ENCODE peak calls at places on chromosome 1, in four cellular contexts. D is H1, I is mesenchymal stem cell, U is IMR-90. G is an unnamed sample.

GRCh38 chr1:205286335-205286950 is 35.1 kb downstream of the NUAK2 start:
- DNase-seq in U (peak; percentile 36), D (no peak), I (peak; percentile 66), G (no peak)

GRCh38 chr1:25959626-25960025 is 38.2 kb downstream of the PAFAH2 start:
- DNase-seq in U (peak; percentile 60), D (no peak), I (no peak), G (no peak)

GRCh38 chr1:41245659-41246058 is 3.6 kb upstream of the SCMH1 start:
- DNase-seq in I (peak; percentile 62), U (peak; percentile 38), D (no peak), G (no peak)

GRCh38 chr1:110370827-110371226 is 20.0 kb downstream of the SLC16A4 start:
- DNase-seq in D (no peak), U (peak; percentile 77), I (peak; percentile 73), G (no peak)

GRCh38 chr1:165174485-165174884 is 182.0 kb downstream of the LMX1A start:
- DNase-seq in D (no peak), U (no peak), I (no peak), G (no peak)

GRCh38 chr1:71522721-71523120 is 441.9 kb upstream of the ZRANB2 start:
- DNase-seq in D (no peak), U (no peak), I (no peak), G (no peak)

GRCh38 chr1:156963621-156964020 is 43.2 kb downstream of the LRRC71 start:
- DNase-seq in U (no peak), D (no peak), I (no peak), G (no peak)

GRCh38 chr1:147853391-147853790 is 49.2 kb upstream of the GJA8 start:
- DNase-seq in I (peak; percentile 42), D (no peak), U (peak; percentile 11), G (no peak)

GRCh38 chr1:22595108-22595507 is 31.8 kb downstream of the EPHA8 start:
- DNase-seq in I (no peak), D (no peak), U (no peak), G (no peak)

GRCh38 chr1:220527279-220528048 is 472 bp upstream of the MARK1 start:
- DNase-seq in D (peak; percentile 58), U (no peak), I (peak; percentile 12), G (peak; percentile 18)

GRCh38 chr1:204941415-204942338 is 71.0 kb downstream of the NFASC start:
- DNase-seq in I (peak; percentile 37), U (peak; percentile 31), D (peak; percentile 92), G (peak; percentile 83)

GRCh38 chr1:54794401-54795099 is 6.6 kb downstream of the TTC22 start:
- DNase-seq in D (no peak), U (peak; percentile 4), I (peak; percentile 13), G (no peak)

GRCh38 chr1:153548722-153549695 is at the start of gene S100A3:
- DNase-seq in D (no peak), U (peak; percentile 91), I (peak; percentile 97), G (no peak)

GRCh38 chr1:52140633-52141512 is 1.0 kb upstream of the ZFYVE9 start:
- DNase-seq in U (no peak), I (peak; percentile 43), D (no peak), G (no peak)

GRCh38 chr1:70706381-70707173 is 295.5 kb downstream of the CTH start:
- DNase-seq in U (no peak), D (no peak), I (no peak), G (peak; percentile 9)

GRCh38 chr1:175209493-175209921 is 16.9 kb upstream of the KIAA0040 start:
- DNase-seq in I (no peak), U (no peak), D (no peak), G (no peak)
- H3K4me3 ChIP-seq in I (no peak overlapping the region), U (no peak overlapping the region), D (no peak overlapping the region), G (no peak overlapping the region)

DNA sequence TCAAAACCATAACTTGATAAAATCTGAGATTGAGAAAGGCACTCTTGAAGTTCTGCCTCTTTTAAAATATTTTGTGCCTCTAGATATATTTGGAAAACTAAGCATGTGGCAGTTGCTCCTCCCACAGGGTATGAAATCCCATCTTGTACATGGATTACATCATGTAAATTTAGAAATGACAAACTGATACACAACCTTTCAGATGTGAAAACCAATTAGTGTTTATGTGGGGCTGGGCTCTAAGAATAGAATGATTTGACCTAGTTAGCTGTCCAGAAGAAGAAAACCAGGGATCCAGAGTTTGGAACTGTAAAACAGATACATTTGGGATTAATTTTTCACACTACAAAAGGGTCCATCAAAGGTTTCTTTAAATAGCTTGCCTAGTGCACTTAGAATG is 15.7 kb downstream of the LRRC53 start:
- DNase-seq in D (no peak), U (no peak), I (no peak), G (no peak)
- H4K91ac ChIP-seq in D (no peak overlapping the region), U (no peak overlapping the region), I (no peak overlapping the region), G (no peak overlapping the region)

DNA sequence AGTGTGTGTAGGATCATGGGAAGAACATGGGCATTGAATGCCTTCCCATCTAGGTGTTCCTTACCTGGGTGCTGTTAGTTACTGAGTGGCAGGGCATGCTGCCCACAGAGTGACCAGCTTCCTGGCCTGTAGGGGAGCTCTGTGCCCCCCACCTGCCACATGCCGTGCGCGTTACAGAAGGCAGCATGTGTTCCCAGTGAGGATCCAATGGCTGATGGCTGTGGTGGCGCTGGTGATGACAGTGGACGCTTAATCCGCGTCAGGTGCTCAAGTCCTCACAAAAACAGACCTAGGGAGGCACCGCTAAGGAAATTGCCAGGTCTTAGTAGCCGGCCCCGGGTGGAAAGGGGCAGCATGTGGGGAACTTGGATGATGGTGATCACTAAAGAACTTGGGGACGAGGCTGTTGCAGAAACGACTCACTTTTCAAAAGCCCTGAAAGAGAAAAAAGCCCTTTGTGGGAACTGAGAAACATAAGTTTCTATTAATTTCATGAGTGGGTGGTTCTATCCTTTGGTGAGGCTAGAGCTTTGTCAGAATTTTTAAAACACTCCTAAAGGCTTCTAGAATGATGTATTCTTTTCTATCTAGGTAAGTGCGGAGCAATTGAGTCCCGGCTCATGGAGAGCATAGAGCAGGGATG is 93.2 kb downstream of the PRDM2 start:
- DNase-seq in D (no peak), I (no peak), U (no peak), G (no peak)
- H2BK15ac ChIP-seq in D (no peak overlapping the region), I (no peak overlapping the region), U (no peak overlapping the region), G (no peak overlapping the region)

DNA sequence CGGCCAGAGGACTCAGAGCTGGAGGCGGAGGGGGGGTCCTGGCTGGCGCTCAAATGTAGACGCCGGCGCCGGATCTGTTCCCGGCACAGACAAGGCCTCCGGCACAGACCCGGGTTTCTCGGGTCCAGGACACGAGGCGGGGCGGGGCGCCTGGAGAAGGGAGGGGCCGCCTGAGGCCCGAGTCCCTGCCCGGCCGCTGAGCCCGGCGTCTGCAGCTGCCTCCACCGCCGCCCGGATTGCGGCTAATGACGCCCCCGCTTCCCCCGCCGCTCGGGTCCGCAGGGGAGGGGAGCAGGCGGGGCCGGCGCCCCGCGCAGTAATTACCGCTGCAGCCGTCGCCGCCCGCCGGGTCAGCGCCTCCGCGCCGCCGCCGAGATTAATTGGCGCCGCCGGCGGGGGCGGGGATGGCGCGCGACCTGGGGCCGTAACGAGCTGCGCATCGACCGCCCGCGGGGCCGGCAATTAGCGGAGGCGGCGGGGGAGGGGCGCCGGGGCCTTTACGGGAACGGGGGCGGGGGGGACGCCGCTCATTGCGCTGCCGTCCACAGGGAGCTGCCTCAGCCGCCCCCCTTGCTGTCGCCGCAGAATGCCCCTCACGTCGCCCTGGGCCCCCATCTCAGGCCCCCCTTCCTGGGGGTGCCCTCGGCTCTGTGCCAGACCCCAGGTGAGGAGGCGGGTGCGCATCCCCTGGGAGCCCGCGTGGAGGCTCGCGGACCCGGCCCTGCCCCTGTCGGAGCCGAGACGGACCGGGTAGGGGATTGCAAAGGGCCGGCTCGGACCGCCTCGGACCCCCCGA is 17.3 kb downstream of the NOC2L start:
- DNase-seq in I (peak; percentile 85), D (peak; percentile 79), U (peak; percentile 51), G (peak; percentile 77)
- H3K4me3 ChIP-seq in I (no peak overlapping the region), D (peak overlapping the region; percentile 14), U (peak overlapping the region; percentile 42), G (peak overlapping the region; percentile 69)

DNA sequence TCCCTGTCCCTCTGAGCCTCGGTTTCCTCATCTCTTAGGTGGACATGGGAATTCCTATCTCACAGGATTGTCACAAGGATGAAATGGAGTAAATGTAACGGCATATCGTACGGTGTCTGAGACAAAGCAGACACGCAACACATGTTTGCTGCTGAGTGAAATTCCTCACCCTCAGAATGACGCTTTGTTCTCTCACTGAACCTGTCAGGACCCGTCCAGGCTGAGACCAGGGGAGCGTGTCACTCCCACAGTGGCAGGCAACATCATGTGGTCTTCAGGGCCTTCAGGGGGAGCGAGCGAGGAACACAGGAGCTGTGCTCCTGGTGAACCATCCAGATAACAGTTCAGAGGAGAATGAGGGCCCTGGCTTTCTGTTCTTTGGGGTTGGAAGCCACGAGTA is 74.2 kb downstream of the TOMM20 start:
- DNase-seq in D (no peak), I (no peak), U (no peak), G (no peak)
- H4K91ac ChIP-seq in D (no peak overlapping the region), I (peak overlapping the region; percentile 2), U (peak overlapping the region; percentile 6), G (no peak overlapping the region)

GRCh38 chr1:85576642-85577420 is 3.7 kb upstream of the CCN1 start:
- DNase-seq in U (peak; percentile 88), I (peak; percentile 94), D (peak; percentile 91), G (peak; percentile 86)
- H2BK15ac ChIP-seq in U (peak overlapping the region; percentile 97), I (peak overlapping the region; percentile 97), D (peak overlapping the region; percentile 65), G (peak overlapping the region; percentile 92)

GRCh38 chr1:149883598-149884247 is 15.6 kb upstream of the BOLA1 start:
- DNase-seq in U (no peak), D (no peak), I (no peak), G (no peak)
- H3K4me3 ChIP-seq in U (no peak overlapping the region), D (no peak overlapping the region), I (peak overlapping the region; percentile 79), G (no peak overlapping the region)

DNA sequence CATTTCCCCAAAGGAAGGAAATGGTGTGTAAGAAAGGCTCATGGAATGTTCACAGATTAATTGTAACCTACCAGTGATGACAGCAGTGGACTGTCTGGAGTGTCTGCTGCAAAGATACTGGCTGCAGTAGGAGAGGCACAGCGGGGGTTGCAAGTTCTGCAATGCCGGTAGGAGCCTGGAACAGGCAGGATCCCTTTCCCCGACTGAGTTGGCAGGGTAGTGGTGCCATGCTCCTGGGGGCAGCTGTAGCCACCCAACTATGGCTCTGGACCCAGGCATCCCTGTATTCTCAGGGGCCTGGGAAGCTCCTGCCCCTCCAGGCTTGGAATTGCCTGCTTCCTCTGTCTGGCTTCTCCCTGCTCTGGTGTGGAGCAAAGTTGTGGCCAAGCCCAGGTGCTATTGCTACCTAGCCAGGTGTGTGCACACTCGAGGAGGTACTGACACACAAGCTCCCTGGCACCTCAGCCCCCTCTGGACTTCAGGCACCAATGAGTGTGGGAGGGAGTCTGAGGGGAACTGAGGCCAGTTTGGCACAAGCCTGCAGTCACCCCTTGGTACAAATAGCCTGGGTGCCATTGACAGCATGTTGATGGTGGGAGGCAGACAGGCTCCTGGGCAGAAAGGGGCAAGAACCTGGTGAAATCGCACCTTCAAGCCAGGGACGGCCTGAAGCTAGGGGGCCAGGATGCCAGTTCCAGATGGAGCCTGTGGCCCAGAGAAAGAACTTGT is 1370.9 kb downstream of the KCNT2 start:
- DNase-seq in D (no peak), U (no peak), I (no peak), G (no peak)
- H4K91ac ChIP-seq in D (no peak overlapping the region), U (no peak overlapping the region), I (no peak overlapping the region), G (no peak overlapping the region)

G was measured in neuronal stem cell.